ENCODE peak calls at places on chromosomes 5 and 9, in six cellular contexts. I is SK-N-SH, G is upper lobe of right lung, V is head of caudate nucleus, L is ELR, U is iPS-NIHi11. M is an unnamed sample.

GRCh38 chr9:37538099-37538498 is 38.1 kb downstream of the FBXO10 start:
- DNase-seq in I (no peak), G (peak), V (no peak), L (no peak), U (no peak), M (no peak)

GRCh38 chr5:158100373-158100902 is 241.5 kb upstream of the CLINT1 start:
- DNase-seq in I (no peak), G (no peak), V (no peak), L (no peak), U (no peak), M (no peak)

GRCh38 chr5:18171684-18172083 is 537.4 kb downstream of the TAF11L14 start:
- DNase-seq in I (no peak), G (no peak), V (no peak), L (no peak), U (no peak), M (no peak)

GRCh38 chr5:1200495-1201326 is 684 bp upstream of the SLC6A19 start:
- DNase-seq in I (no peak), G (no peak), V (no peak), L (no peak), U (no peak), M (no peak)

GRCh38 chr5:58318468-58318867 is 141.4 kb downstream of the PLK2 start:
- DNase-seq in I (no peak), G (no peak), V (no peak), L (peak), U (no peak), M (no peak)

GRCh38 chr9:120478208-120478607 is 101.8 kb downstream of the CDK5RAP2 start:
- DNase-seq in I (no peak), G (no peak), V (no peak), L (no peak), U (no peak), M (no peak)

GRCh38 chr9:87516222-87516930 is 18.7 kb downstream of the DAPK1 start:
- DNase-seq in I (no peak), G (peak), V (no peak), L (peak), U (no peak), M (no peak)

GRCh38 chr9:16406536-16407225 is 463.8 kb downstream of the BNC2 start:
- DNase-seq in I (no peak), G (no peak), V (no peak), L (no peak), U (no peak), M (no peak)

GRCh38 chr5:15620501-15620900 is 120.5 kb downstream of the FBXL7 start:
- DNase-seq in I (no peak), G (no peak), V (no peak), L (peak), U (no peak), M (no peak)

GRCh38 chr5:118883396-118883795 is 105.0 kb downstream of the DTWD2 start:
- DNase-seq in I (no peak), G (no peak), V (no peak), L (no peak), U (no peak), M (no peak)

GRCh38 chr9:98146101-98146991 is 27.3 kb upstream of the TRIM14 start:
- DNase-seq in I (peak), G (peak), V (no peak), L (peak), U (peak), M (no peak)

GRCh38 chr9:110186254-110186653 is 21.7 kb downstream of the C9orf152 start:
- DNase-seq in I (no peak), G (no peak), V (no peak), L (no peak), U (no peak), M (no peak)

GRCh38 chr5:140322751-140323731 is 20.1 kb upstream of the PFDN1 start:
- DNase-seq in I (no peak), G (no peak), V (peak), L (peak), U (no peak), M (no peak)

GRCh38 chr5:67679184-67679855 is 482.7 kb upstream of the CD180 start:
- DNase-seq in I (no peak), G (no peak), V (no peak), L (no peak), U (no peak), M (no peak)

GRCh38 chr5:55773057-55773456 is 35.2 kb downstream of the DDX4 start:
- DNase-seq in I (no peak), G (no peak), V (peak), L (no peak), U (no peak), M (no peak)

GRCh38 chr5:116272281-116272941 is 187.6 kb downstream of the COMMD10 start:
- DNase-seq in I (no peak), G (no peak), V (no peak), L (no peak), U (no peak), M (no peak)

GRCh38 chr5:133818031-133818431 is 150.4 kb downstream of the C5orf15 start:
- DNase-seq in I (no peak), G (no peak), V (no peak), L (peak), U (no peak), M (no peak)

GRCh38 chr5:89723907-89724306 is 685.6 kb downstream of the CETN3 start:
- DNase-seq in I (no peak), G (no peak), V (no peak), L (peak), U (no peak), M (no peak)

GRCh38 chr9:98021306-98022040 is 35.1 kb upstream of the NANS start:
- DNase-seq in I (peak), G (no peak), V (no peak), L (no peak), U (no peak), M (no peak)

GRCh38 chr5:7202846-7203245 is 193.1 kb upstream of the ADCY2 start:
- DNase-seq in I (no peak), G (no peak), V (no peak), L (no peak), U (no peak), M (no peak)

GRCh38 chr5:68303038-68303738 is 87.6 kb downstream of the PIK3R1 start:
- DNase-seq in I (peak), G (no peak), V (no peak), L (peak), U (no peak), M (no peak)

GRCh38 chr9:113548221-113549041 is 84.9 kb downstream of the RGS3 start:
- DNase-seq in I (no peak), G (peak), V (peak), L (no peak), U (no peak), M (no peak)

GRCh38 chr9:99059074-99059894 is 45.6 kb upstream of the TGFBR1 start:
- DNase-seq in I (no peak), G (no peak), V (no peak), L (peak), U (no peak), M (no peak)

GRCh38 chr9:18208166-18209059 is 265.5 kb upstream of the ADAMTSL1 start:
- DNase-seq in I (peak), G (peak), V (no peak), L (peak), U (peak), M (peak)

GRCh38 chr9:37919166-37919955 is 15.4 kb upstream of the SLC25A51 start:
- DNase-seq in I (no peak), G (no peak), V (no peak), L (no peak), U (no peak), M (no peak)

GRCh38 chr9:135087489-135087791 is at the start of gene OLFM1:
- DNase-seq in I (peak), G (peak), V (peak), L (peak), U (peak), M (no peak)

GRCh38 chr9:121942866-121943265 is 150.2 kb downstream of the TTLL11 start:
- DNase-seq in I (no peak), G (no peak), V (no peak), L (no peak), U (no peak), M (no peak)

M was measured in iPS DF 19.7.